ENCODE peak calls at places on chromosomes 16 and 17, in ten cellular contexts. One of them, this sample, is unnamed. For H3K27me3, the result is how much of the 10 kb centered on the place peaks cover.

GRCh38 chr17:64256913-64257807 is 5.9 kb downstream of the TEX2 start:
- DNase-seq in heart right ventricle: no peak
- DNase-seq in neuronal stem cell: no peak
- DNase-seq in ascending aorta: no peak
- DNase-seq in Panc1: no peak
- DNase-seq in IMR-90: peak
- DNase-seq in MM.1S: no peak
- DNase-seq in tibial artery: no peak
- DNase-seq in CD4-positive, CD25-positive, alpha-beta regulatory T cell: no peak
- DNase-seq in thyroid gland: no peak
- DNase-seq in this sample: no peak

GRCh38 chr17:1890758-1891450 is 61.1 kb downstream of the RPA1 start:
- DNase-seq in heart right ventricle: no peak
- DNase-seq in neuronal stem cell: no peak
- DNase-seq in ascending aorta: no peak
- DNase-seq in Panc1: no peak
- DNase-seq in IMR-90: no peak
- DNase-seq in MM.1S: no peak
- DNase-seq in tibial artery: no peak
- DNase-seq in CD4-positive, CD25-positive, alpha-beta regulatory T cell: peak
- DNase-seq in thyroid gland: no peak
- DNase-seq in this sample: no peak

GRCh38 chr16:30067584-30067916 is 2.0 kb downstream of the ALDOA start:
- DNase-seq in heart right ventricle: no peak
- DNase-seq in neuronal stem cell: no peak
- DNase-seq in ascending aorta: no peak
- DNase-seq in Panc1: no peak
- DNase-seq in IMR-90: no peak
- DNase-seq in MM.1S: no peak
- DNase-seq in tibial artery: no peak
- DNase-seq in CD4-positive, CD25-positive, alpha-beta regulatory T cell: no peak
- DNase-seq in thyroid gland: no peak
- DNase-seq in this sample: no peak

GRCh38 chr16:67645397-67646121 is 615 bp downstream of the CARMIL2 start:
- DNase-seq in heart right ventricle: no peak
- DNase-seq in neuronal stem cell: no peak
- DNase-seq in ascending aorta: no peak
- DNase-seq in Panc1: no peak
- DNase-seq in IMR-90: no peak
- DNase-seq in MM.1S: no peak
- DNase-seq in tibial artery: no peak
- DNase-seq in CD4-positive, CD25-positive, alpha-beta regulatory T cell: no peak
- DNase-seq in thyroid gland: no peak
- DNase-seq in this sample: no peak

GRCh38 chr17:57838453-57838852 is 11.4 kb downstream of the MRPS23 start:
- DNase-seq in heart right ventricle: no peak
- DNase-seq in neuronal stem cell: no peak
- DNase-seq in ascending aorta: no peak
- DNase-seq in Panc1: no peak
- DNase-seq in IMR-90: no peak
- DNase-seq in MM.1S: no peak
- DNase-seq in tibial artery: no peak
- DNase-seq in CD4-positive, CD25-positive, alpha-beta regulatory T cell: no peak
- DNase-seq in thyroid gland: no peak
- DNase-seq in this sample: no peak

GRCh38 chr16:3065069-3065741 is at the start of gene IL32:
- DNase-seq in heart right ventricle: peak
- DNase-seq in neuronal stem cell: no peak
- DNase-seq in ascending aorta: no peak
- DNase-seq in Panc1: no peak
- DNase-seq in IMR-90: peak
- DNase-seq in MM.1S: no peak
- DNase-seq in tibial artery: no peak
- DNase-seq in CD4-positive, CD25-positive, alpha-beta regulatory T cell: peak
- DNase-seq in thyroid gland: peak
- DNase-seq in this sample: peak

GRCh38 chr17:33668516-33668915 is 375.4 kb upstream of the ASIC2 start:
- DNase-seq in heart right ventricle: no peak
- DNase-seq in neuronal stem cell: no peak
- DNase-seq in ascending aorta: no peak
- DNase-seq in Panc1: no peak
- DNase-seq in IMR-90: no peak
- DNase-seq in MM.1S: no peak
- DNase-seq in tibial artery: no peak
- DNase-seq in CD4-positive, CD25-positive, alpha-beta regulatory T cell: no peak
- DNase-seq in thyroid gland: no peak
- DNase-seq in this sample: no peak

GRCh38 chr16:12295395-12295794 is 318.9 kb downstream of the SNX29 start:
- DNase-seq in heart right ventricle: no peak
- DNase-seq in neuronal stem cell: no peak
- DNase-seq in ascending aorta: no peak
- DNase-seq in Panc1: no peak
- DNase-seq in IMR-90: no peak
- DNase-seq in MM.1S: no peak
- DNase-seq in tibial artery: no peak
- DNase-seq in CD4-positive, CD25-positive, alpha-beta regulatory T cell: no peak
- DNase-seq in thyroid gland: peak
- DNase-seq in this sample: no peak

GRCh38 chr16:30053376-30054015 is 12.1 kb upstream of the ALDOA start:
- DNase-seq in heart right ventricle: no peak
- DNase-seq in neuronal stem cell: no peak
- DNase-seq in ascending aorta: no peak
- DNase-seq in Panc1: no peak
- DNase-seq in IMR-90: peak
- DNase-seq in MM.1S: no peak
- DNase-seq in tibial artery: no peak
- DNase-seq in CD4-positive, CD25-positive, alpha-beta regulatory T cell: no peak
- DNase-seq in thyroid gland: no peak
- DNase-seq in this sample: no peak

GRCh38 chr16:19135896-19136438 is 22.2 kb downstream of the ITPRIPL2 start:
- DNase-seq in heart right ventricle: peak
- DNase-seq in neuronal stem cell: no peak
- DNase-seq in ascending aorta: no peak
- DNase-seq in Panc1: no peak
- DNase-seq in IMR-90: peak
- DNase-seq in MM.1S: no peak
- DNase-seq in tibial artery: no peak
- DNase-seq in CD4-positive, CD25-positive, alpha-beta regulatory T cell: no peak
- DNase-seq in thyroid gland: no peak
- DNase-seq in this sample: peak

GRCh38 chr17:2691965-2692780 is 19.4 kb downstream of the CLUH start:
- DNase-seq in heart right ventricle: no peak
- DNase-seq in neuronal stem cell: no peak
- DNase-seq in ascending aorta: peak
- DNase-seq in Panc1: no peak
- DNase-seq in IMR-90: no peak
- DNase-seq in MM.1S: no peak
- DNase-seq in tibial artery: peak
- DNase-seq in CD4-positive, CD25-positive, alpha-beta regulatory T cell: no peak
- DNase-seq in thyroid gland: no peak
- DNase-seq in this sample: no peak

GRCh38 chr16:85271198-85271597 is 158.9 kb upstream of the CIBAR2 start:
- DNase-seq in heart right ventricle: no peak
- DNase-seq in neuronal stem cell: no peak
- DNase-seq in ascending aorta: no peak
- DNase-seq in Panc1: no peak
- DNase-seq in IMR-90: no peak
- DNase-seq in MM.1S: no peak
- DNase-seq in tibial artery: no peak
- DNase-seq in CD4-positive, CD25-positive, alpha-beta regulatory T cell: no peak
- DNase-seq in thyroid gland: no peak
- DNase-seq in this sample: no peak

GRCh38 chr17:50426814-50427787 is 1.1 kb downstream of the ACSF2 start:
- DNase-seq in heart right ventricle: no peak
- DNase-seq in neuronal stem cell: no peak
- DNase-seq in ascending aorta: no peak
- DNase-seq in Panc1: no peak
- DNase-seq in IMR-90: peak
- DNase-seq in MM.1S: peak
- DNase-seq in tibial artery: no peak
- DNase-seq in CD4-positive, CD25-positive, alpha-beta regulatory T cell: peak
- DNase-seq in thyroid gland: peak
- DNase-seq in this sample: peak

GRCh38 chr17:77527394-77527793 is 386.6 kb downstream of the SEC14L1 start:
- DNase-seq in heart right ventricle: no peak
- DNase-seq in neuronal stem cell: no peak
- DNase-seq in ascending aorta: no peak
- DNase-seq in Panc1: no peak
- DNase-seq in IMR-90: no peak
- DNase-seq in MM.1S: no peak
- DNase-seq in tibial artery: peak
- DNase-seq in CD4-positive, CD25-positive, alpha-beta regulatory T cell: no peak
- DNase-seq in thyroid gland: no peak
- DNase-seq in this sample: peak

GRCh38 chr17:888998-889401 is 90.6 kb downstream of the NXN start:
- DNase-seq in heart right ventricle: no peak
- DNase-seq in neuronal stem cell: no peak
- DNase-seq in ascending aorta: no peak
- DNase-seq in Panc1: no peak
- DNase-seq in IMR-90: no peak
- DNase-seq in MM.1S: peak
- DNase-seq in tibial artery: no peak
- DNase-seq in CD4-positive, CD25-positive, alpha-beta regulatory T cell: peak
- DNase-seq in thyroid gland: no peak
- DNase-seq in this sample: no peak

GRCh38 chr17:60473788-60474187 is 51.5 kb downstream of the CHCT1 start:
- DNase-seq in heart right ventricle: no peak
- DNase-seq in neuronal stem cell: no peak
- DNase-seq in ascending aorta: no peak
- DNase-seq in Panc1: no peak
- DNase-seq in IMR-90: peak
- DNase-seq in MM.1S: no peak
- DNase-seq in tibial artery: no peak
- DNase-seq in CD4-positive, CD25-positive, alpha-beta regulatory T cell: no peak
- DNase-seq in thyroid gland: no peak
- DNase-seq in this sample: no peak

GRCh38 chr16:28531777-28532744 is 6.7 kb downstream of the NUPR1 start:
- DNase-seq in heart right ventricle: peak
- DNase-seq in neuronal stem cell: peak
- DNase-seq in ascending aorta: no peak
- DNase-seq in Panc1: no peak
- DNase-seq in IMR-90: no peak
- DNase-seq in MM.1S: no peak
- DNase-seq in tibial artery: peak
- DNase-seq in CD4-positive, CD25-positive, alpha-beta regulatory T cell: no peak
- DNase-seq in thyroid gland: peak
- DNase-seq in this sample: peak

GRCh38 chr17:78361227-78361683 is 1.4 kb upstream of the SOCS3 start:
- DNase-seq in heart right ventricle: no peak
- DNase-seq in neuronal stem cell: no peak
- DNase-seq in ascending aorta: no peak
- DNase-seq in Panc1: no peak
- DNase-seq in IMR-90: no peak
- DNase-seq in MM.1S: no peak
- DNase-seq in tibial artery: no peak
- DNase-seq in CD4-positive, CD25-positive, alpha-beta regulatory T cell: no peak
- DNase-seq in thyroid gland: no peak
- DNase-seq in this sample: no peak

GRCh38 chr16:56633535-56633934 is 1.1 kb downstream of the MT1M start:
- DNase-seq in heart right ventricle: no peak
- DNase-seq in neuronal stem cell: no peak
- DNase-seq in ascending aorta: no peak
- DNase-seq in Panc1: no peak
- DNase-seq in IMR-90: no peak
- DNase-seq in MM.1S: no peak
- DNase-seq in tibial artery: peak
- DNase-seq in CD4-positive, CD25-positive, alpha-beta regulatory T cell: no peak
- DNase-seq in thyroid gland: no peak
- DNase-seq in this sample: no peak
- H3K27me3 ChIP-seq in heart right ventricle: under half
- H3K27me3 ChIP-seq in neuronal stem cell: half or more
- H3K27me3 ChIP-seq in ascending aorta: under half
- H3K27me3 ChIP-seq in Panc1: under half
- H3K27me3 ChIP-seq in IMR-90: half or more
- H3K27me3 ChIP-seq in MM.1S: half or more
- H3K27me3 ChIP-seq in tibial artery: under half
- H3K27me3 ChIP-seq in CD4-positive, CD25-positive, alpha-beta regulatory T cell: under half
- H3K27me3 ChIP-seq in thyroid gland: under half
- H3K27me3 ChIP-seq in this sample: half or more

GRCh38 chr17:79513206-79513605 is 97.6 kb downstream of the RBFOX3 start:
- DNase-seq in heart right ventricle: no peak
- DNase-seq in neuronal stem cell: no peak
- DNase-seq in ascending aorta: no peak
- DNase-seq in Panc1: no peak
- DNase-seq in IMR-90: no peak
- DNase-seq in MM.1S: no peak
- DNase-seq in tibial artery: no peak
- DNase-seq in CD4-positive, CD25-positive, alpha-beta regulatory T cell: no peak
- DNase-seq in thyroid gland: no peak
- DNase-seq in this sample: no peak
- H3K27me3 ChIP-seq in heart right ventricle: under half
- H3K27me3 ChIP-seq in neuronal stem cell: under half
- H3K27me3 ChIP-seq in ascending aorta: under half
- H3K27me3 ChIP-seq in Panc1: under half
- H3K27me3 ChIP-seq in IMR-90: under half
- H3K27me3 ChIP-seq in MM.1S: half or more
- H3K27me3 ChIP-seq in tibial artery: under half
- H3K27me3 ChIP-seq in CD4-positive, CD25-positive, alpha-beta regulatory T cell: under half
- H3K27me3 ChIP-seq in thyroid gland: under half
- H3K27me3 ChIP-seq in this sample: under half

DNA sequence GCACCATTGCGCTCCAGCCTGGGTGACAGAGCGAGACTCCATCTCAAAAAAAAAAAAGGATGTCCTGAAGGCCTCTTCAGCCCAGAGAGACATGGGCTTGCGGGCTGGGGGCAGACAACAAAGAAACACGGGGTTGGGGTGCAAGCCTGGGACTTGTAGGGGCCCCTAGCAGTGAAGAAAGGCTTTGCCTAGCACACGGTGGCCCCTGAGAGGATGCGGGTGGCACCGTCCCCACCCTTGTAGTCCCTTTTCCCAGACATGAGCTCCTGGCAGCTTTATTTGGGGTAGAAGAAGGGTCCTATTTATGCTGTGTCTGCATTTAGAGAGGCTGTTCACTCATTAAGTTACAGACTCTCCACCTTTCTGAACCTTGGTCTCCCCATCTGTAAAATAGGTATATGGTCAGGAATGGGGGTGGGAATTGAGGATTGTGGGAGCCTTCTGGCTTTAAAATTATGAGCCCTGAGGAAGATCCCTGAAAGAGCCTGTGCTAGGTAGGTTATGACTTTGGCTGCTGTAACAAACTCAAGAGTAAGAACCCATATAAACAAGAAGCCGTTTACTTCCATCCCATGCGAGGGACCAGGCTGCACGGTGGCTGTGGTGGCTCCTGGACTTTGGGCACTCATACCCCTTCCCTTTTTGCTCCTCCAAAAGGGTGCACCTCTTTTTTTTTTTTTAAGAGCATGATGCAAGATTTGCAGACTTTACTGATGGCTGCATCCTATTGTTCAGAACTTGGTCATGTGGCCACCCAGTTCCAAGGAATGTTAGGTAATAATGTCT is 20.6 kb upstream of the ADGRG1 start:
- DNase-seq in heart right ventricle: no peak
- DNase-seq in neuronal stem cell: no peak
- DNase-seq in ascending aorta: no peak
- DNase-seq in Panc1: no peak
- DNase-seq in IMR-90: no peak
- DNase-seq in MM.1S: no peak
- DNase-seq in tibial artery: peak
- DNase-seq in CD4-positive, CD25-positive, alpha-beta regulatory T cell: no peak
- DNase-seq in thyroid gland: no peak
- DNase-seq in this sample: no peak
- H3K27me3 ChIP-seq in heart right ventricle: under half
- H3K27me3 ChIP-seq in neuronal stem cell: under half
- H3K27me3 ChIP-seq in ascending aorta: under half
- H3K27me3 ChIP-seq in Panc1: under half
- H3K27me3 ChIP-seq in IMR-90: under half
- H3K27me3 ChIP-seq in MM.1S: under half
- H3K27me3 ChIP-seq in tibial artery: under half
- H3K27me3 ChIP-seq in CD4-positive, CD25-positive, alpha-beta regulatory T cell: under half
- H3K27me3 ChIP-seq in thyroid gland: under half
- H3K27me3 ChIP-seq in this sample: under half

GRCh38 chr16:74574146-74574545 is 32.8 kb downstream of the GLG1 start:
- DNase-seq in heart right ventricle: no peak
- DNase-seq in neuronal stem cell: no peak
- DNase-seq in ascending aorta: no peak
- DNase-seq in Panc1: no peak
- DNase-seq in IMR-90: no peak
- DNase-seq in MM.1S: no peak
- DNase-seq in tibial artery: no peak
- DNase-seq in CD4-positive, CD25-positive, alpha-beta regulatory T cell: no peak
- DNase-seq in thyroid gland: no peak
- DNase-seq in this sample: no peak
- H3K27me3 ChIP-seq in heart right ventricle: under half
- H3K27me3 ChIP-seq in neuronal stem cell: under half
- H3K27me3 ChIP-seq in ascending aorta: under half
- H3K27me3 ChIP-seq in Panc1: under half
- H3K27me3 ChIP-seq in IMR-90: under half
- H3K27me3 ChIP-seq in MM.1S: under half
- H3K27me3 ChIP-seq in tibial artery: under half
- H3K27me3 ChIP-seq in CD4-positive, CD25-positive, alpha-beta regulatory T cell: under half
- H3K27me3 ChIP-seq in thyroid gland: under half
- H3K27me3 ChIP-seq in this sample: under half